ENCODE peak calls at places on chromosome 21, in seven cellular contexts. One of them, this sample, is unnamed.

GRCh38 chr21:44353200-44353970 is at the start of gene TRPM2:
- DNase-seq in neuronal stem cell: no peak
- DNase-seq in IMR-90: no peak
- DNase-seq in mesendoderm: no peak
- DNase-seq in H9: no peak
- DNase-seq in mesenchymal stem cell: no peak
- DNase-seq in H1: no peak
- DNase-seq in this sample: no peak

GRCh38 chr21:26747216-26747615 is 98.0 kb downstream of the ADAMTS1 start:
- DNase-seq in mesenchymal stem cell: no peak
- DNase-seq in H9: no peak
- DNase-seq in H1: no peak
- DNase-seq in neuronal stem cell: no peak
- DNase-seq in IMR-90: no peak
- DNase-seq in mesendoderm: no peak
- DNase-seq in this sample: no peak

GRCh38 chr21:34034369-34035014 is 38.9 kb upstream of the MRPS6 start:
- DNase-seq in mesendoderm: peak
- DNase-seq in neuronal stem cell: no peak
- DNase-seq in H1: no peak
- DNase-seq in mesenchymal stem cell: no peak
- DNase-seq in IMR-90: no peak
- DNase-seq in H9: no peak
- DNase-seq in this sample: no peak

GRCh38 chr21:23601549-23601948 is 2005.7 kb downstream of the MRPL39 start:
- DNase-seq in H1: no peak
- DNase-seq in H9: no peak
- DNase-seq in neuronal stem cell: no peak
- DNase-seq in mesendoderm: no peak
- DNase-seq in mesenchymal stem cell: no peak
- DNase-seq in IMR-90: no peak
- DNase-seq in this sample: no peak

GRCh38 chr21:44802396-44803153 is 955 bp upstream of the UBE2G2 start:
- DNase-seq in mesendoderm: peak
- DNase-seq in neuronal stem cell: no peak
- DNase-seq in H1: no peak
- DNase-seq in H9: no peak
- DNase-seq in IMR-90: no peak
- DNase-seq in mesenchymal stem cell: peak
- DNase-seq in this sample: no peak

GRCh38 chr21:44511219-44511937 is 28.6 kb downstream of the KRTAP10-1 start:
- DNase-seq in H9: no peak
- DNase-seq in IMR-90: no peak
- DNase-seq in neuronal stem cell: no peak
- DNase-seq in H1: no peak
- DNase-seq in mesendoderm: no peak
- DNase-seq in mesenchymal stem cell: no peak
- DNase-seq in this sample: no peak

GRCh38 chr21:22343721-22344120 is 1345.5 kb downstream of the NCAM2 start:
- DNase-seq in neuronal stem cell: no peak
- DNase-seq in IMR-90: no peak
- DNase-seq in H9: no peak
- DNase-seq in mesenchymal stem cell: no peak
- DNase-seq in H1: no peak
- DNase-seq in mesendoderm: no peak
- DNase-seq in this sample: no peak

GRCh38 chr21:34669149-34669879 is 520 bp downstream of the CLIC6 start:
- DNase-seq in neuronal stem cell: peak
- DNase-seq in H9: no peak
- DNase-seq in H1: no peak
- DNase-seq in IMR-90: no peak
- DNase-seq in mesendoderm: peak
- DNase-seq in mesenchymal stem cell: no peak
- DNase-seq in this sample: no peak

GRCh38 chr21:34526618-34527290 is 14.7 kb upstream of the KCNE1 start:
- DNase-seq in IMR-90: peak
- DNase-seq in mesendoderm: peak
- DNase-seq in neuronal stem cell: peak
- DNase-seq in H9: peak
- DNase-seq in mesenchymal stem cell: peak
- DNase-seq in H1: no peak
- DNase-seq in this sample: peak

GRCh38 chr21:37562920-37563640 is 196.5 kb downstream of the DYRK1A start:
- DNase-seq in neuronal stem cell: no peak
- DNase-seq in mesendoderm: no peak
- DNase-seq in H9: no peak
- DNase-seq in mesenchymal stem cell: no peak
- DNase-seq in IMR-90: no peak
- DNase-seq in H1: no peak
- DNase-seq in this sample: peak

GRCh38 chr21:39118604-39119215 is 64.5 kb downstream of the PSMG1 start:
- DNase-seq in neuronal stem cell: no peak
- DNase-seq in mesenchymal stem cell: no peak
- DNase-seq in mesendoderm: no peak
- DNase-seq in IMR-90: no peak
- DNase-seq in H1: no peak
- DNase-seq in H9: no peak
- DNase-seq in this sample: no peak

GRCh38 chr21:28253378-28253777 is 739.3 kb downstream of the LTN1 start:
- DNase-seq in H1: no peak
- DNase-seq in mesenchymal stem cell: peak
- DNase-seq in neuronal stem cell: no peak
- DNase-seq in H9: no peak
- DNase-seq in mesendoderm: no peak
- DNase-seq in IMR-90: peak
- DNase-seq in this sample: no peak

GRCh38 chr21:44487831-44488230 is 32.5 kb downstream of the LRRC3 start:
- DNase-seq in mesendoderm: peak
- DNase-seq in H9: no peak
- DNase-seq in mesenchymal stem cell: peak
- DNase-seq in neuronal stem cell: no peak
- DNase-seq in IMR-90: peak
- DNase-seq in H1: peak
- DNase-seq in this sample: peak

GRCh38 chr21:32426592-32427051 is 14.1 kb downstream of the EVA1C start:
- DNase-seq in IMR-90: peak
- DNase-seq in H9: no peak
- DNase-seq in neuronal stem cell: no peak
- DNase-seq in mesendoderm: no peak
- DNase-seq in mesenchymal stem cell: no peak
- DNase-seq in H1: no peak
- DNase-seq in this sample: no peak

GRCh38 chr21:33266784-33267135 is 593 bp downstream of the IL10RB start:
- DNase-seq in mesendoderm: no peak
- DNase-seq in mesenchymal stem cell: no peak
- DNase-seq in neuronal stem cell: no peak
- DNase-seq in H1: no peak
- DNase-seq in IMR-90: no peak
- DNase-seq in H9: no peak
- DNase-seq in this sample: no peak

DNA sequence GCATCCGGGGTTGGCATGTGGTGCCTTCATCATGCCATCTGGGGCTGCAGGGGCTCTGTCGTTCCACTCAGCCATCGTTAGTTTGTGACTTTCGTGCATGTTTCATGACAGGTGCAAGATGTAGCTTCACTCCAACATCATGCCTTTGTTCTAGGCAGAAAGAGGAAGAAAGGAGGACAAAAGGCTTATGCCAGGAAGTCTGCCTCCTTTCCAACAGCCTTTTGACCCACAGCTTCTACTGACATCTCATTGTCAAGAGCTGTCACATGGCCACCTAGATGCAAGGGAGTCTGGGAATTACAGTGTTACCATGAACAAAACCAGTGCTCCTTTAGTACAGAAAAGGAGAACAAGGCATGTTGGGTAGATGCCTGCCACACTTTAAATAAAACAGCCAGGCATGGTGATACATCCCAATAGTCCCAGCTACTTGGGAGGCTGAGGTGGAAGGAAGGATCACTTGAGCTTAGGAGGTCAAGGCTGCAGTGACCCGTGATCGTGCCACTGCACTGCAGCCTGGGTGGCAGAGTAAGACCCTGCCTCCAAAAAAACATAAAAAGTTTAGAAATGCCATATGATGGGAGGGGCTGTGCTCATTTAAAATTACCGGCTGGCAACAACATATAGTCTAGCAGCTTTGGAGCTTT is 7.3 kb downstream of the DOP1B start:
- DNase-seq in mesenchymal stem cell: no peak
- DNase-seq in H1: no peak
- DNase-seq in H9: no peak
- DNase-seq in mesendoderm: no peak
- DNase-seq in IMR-90: no peak
- DNase-seq in neuronal stem cell: no peak
- DNase-seq in this sample: no peak
- H2BK5ac ChIP-seq in mesenchymal stem cell: no peak
- H2BK5ac ChIP-seq in H1: no peak
- H2BK5ac ChIP-seq in H9: no peak
- H2BK5ac ChIP-seq in mesendoderm: no peak
- H2BK5ac ChIP-seq in IMR-90: no peak
- H2BK5ac ChIP-seq in neuronal stem cell: no peak
- H2BK5ac ChIP-seq in this sample: no peak

GRCh38 chr21:46054031-46054430 is 43.9 kb upstream of the COL6A2 start:
- DNase-seq in H1: no peak
- DNase-seq in neuronal stem cell: no peak
- DNase-seq in H9: no peak
- DNase-seq in IMR-90: no peak
- DNase-seq in mesendoderm: no peak
- DNase-seq in mesenchymal stem cell: no peak
- DNase-seq in this sample: no peak

GRCh38 chr21:46055863-46056281 is 42.0 kb upstream of the COL6A2 start:
- DNase-seq in mesendoderm: no peak
- DNase-seq in H9: peak
- DNase-seq in H1: no peak
- DNase-seq in mesenchymal stem cell: no peak
- DNase-seq in neuronal stem cell: no peak
- DNase-seq in IMR-90: peak
- DNase-seq in this sample: no peak

GRCh38 chr21:46052703-46053651 is 44.9 kb upstream of the COL6A2 start:
- DNase-seq in H9: peak
- DNase-seq in H1: no peak
- DNase-seq in neuronal stem cell: no peak
- DNase-seq in mesendoderm: peak
- DNase-seq in mesenchymal stem cell: peak
- DNase-seq in IMR-90: peak
- DNase-seq in this sample: peak

GRCh38 chr21:46056450-46056903 is 41.4 kb upstream of the COL6A2 start:
- DNase-seq in IMR-90: peak
- DNase-seq in mesendoderm: no peak
- DNase-seq in H1: no peak
- DNase-seq in H9: peak
- DNase-seq in mesenchymal stem cell: peak
- DNase-seq in neuronal stem cell: no peak
- DNase-seq in this sample: no peak

DNA sequence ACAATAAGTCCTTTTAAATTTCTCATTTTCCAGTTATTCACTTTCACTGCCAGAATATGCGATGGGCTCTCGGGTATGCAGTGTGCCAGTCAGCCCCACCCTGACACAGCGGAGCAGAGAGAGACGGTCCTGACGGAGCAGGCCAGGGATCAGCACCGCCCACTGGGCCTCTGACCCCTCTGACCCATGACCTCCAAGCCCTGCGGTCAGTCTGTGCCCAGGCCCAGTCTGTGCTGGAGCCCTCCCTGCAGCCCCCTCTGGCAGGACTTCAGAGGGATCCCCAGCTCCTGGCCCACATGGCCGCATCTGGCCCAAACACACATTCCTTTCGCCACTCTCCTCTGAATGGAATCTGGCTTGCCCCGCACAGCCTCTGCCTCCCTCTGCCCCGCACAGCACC is 43.5 kb upstream of the COL6A2 start:
- DNase-seq in mesendoderm: peak
- DNase-seq in mesenchymal stem cell: no peak
- DNase-seq in IMR-90: peak
- DNase-seq in H9: peak
- DNase-seq in neuronal stem cell: no peak
- DNase-seq in H1: no peak
- DNase-seq in this sample: no peak
- H3K27ac ChIP-seq in mesendoderm: no peak
- H3K27ac ChIP-seq in mesenchymal stem cell: no peak
- H3K27ac ChIP-seq in IMR-90: peak
- H3K27ac ChIP-seq in H9: no peak
- H3K27ac ChIP-seq in neuronal stem cell: no peak
- H3K27ac ChIP-seq in H1: no peak
- H3K27ac ChIP-seq in this sample: no peak

GRCh38 chr21:24658926-24659325 is 948.4 kb downstream of the MRPL39 start:
- DNase-seq in mesenchymal stem cell: no peak
- DNase-seq in neuronal stem cell: no peak
- DNase-seq in IMR-90: no peak
- DNase-seq in mesendoderm: no peak
- DNase-seq in H9: no peak
- DNase-seq in H1: no peak
- DNase-seq in this sample: no peak
- H2BK5ac ChIP-seq in mesenchymal stem cell: no peak
- H2BK5ac ChIP-seq in neuronal stem cell: no peak
- H2BK5ac ChIP-seq in IMR-90: no peak
- H2BK5ac ChIP-seq in mesendoderm: no peak
- H2BK5ac ChIP-seq in H9: no peak
- H2BK5ac ChIP-seq in H1: no peak
- H2BK5ac ChIP-seq in this sample: no peak

GRCh38 chr21:29730281-29730680 is 209.5 kb downstream of the GRIK1 start:
- DNase-seq in neuronal stem cell: no peak
- DNase-seq in mesenchymal stem cell: no peak
- DNase-seq in IMR-90: no peak
- DNase-seq in H9: no peak
- DNase-seq in H1: no peak
- DNase-seq in mesendoderm: no peak
- DNase-seq in this sample: peak

GRCh38 chr21:29721964-29722363 is 217.8 kb downstream of the GRIK1 start:
- DNase-seq in H1: no peak
- DNase-seq in neuronal stem cell: no peak
- DNase-seq in mesenchymal stem cell: no peak
- DNase-seq in IMR-90: no peak
- DNase-seq in H9: no peak
- DNase-seq in mesendoderm: no peak
- DNase-seq in this sample: no peak

GRCh38 chr21:29725025-29725736 is 214.6 kb downstream of the GRIK1 start:
- DNase-seq in neuronal stem cell: no peak
- DNase-seq in IMR-90: no peak
- DNase-seq in H9: no peak
- DNase-seq in mesendoderm: no peak
- DNase-seq in H1: no peak
- DNase-seq in mesenchymal stem cell: no peak
- DNase-seq in this sample: no peak

GRCh38 chr21:29721242-29721641 is 218.6 kb downstream of the GRIK1 start:
- DNase-seq in mesenchymal stem cell: no peak
- DNase-seq in mesendoderm: no peak
- DNase-seq in neuronal stem cell: no peak
- DNase-seq in IMR-90: no peak
- DNase-seq in H9: no peak
- DNase-seq in H1: no peak
- DNase-seq in this sample: no peak

DNA sequence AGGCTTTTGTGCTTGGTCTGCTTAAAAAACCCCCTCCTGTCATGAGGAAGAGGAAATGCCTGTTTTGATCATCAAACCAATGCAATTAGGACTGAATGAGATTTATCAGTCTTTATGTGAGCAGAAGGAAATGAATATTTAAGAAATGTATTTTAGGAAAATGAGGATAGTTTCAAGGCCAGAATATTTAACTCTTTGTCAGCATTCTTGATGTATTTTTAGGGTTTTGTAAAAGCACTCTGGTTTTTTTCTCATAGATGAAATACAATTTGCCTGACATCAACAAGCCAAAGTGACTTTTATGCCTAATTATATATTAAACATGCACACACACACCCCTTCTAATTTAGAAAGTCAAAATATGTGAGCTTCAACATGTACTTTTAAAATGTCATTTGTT is 213.7 kb downstream of the GRIK1 start:
- DNase-seq in mesendoderm: no peak
- DNase-seq in IMR-90: no peak
- DNase-seq in H9: no peak
- DNase-seq in mesenchymal stem cell: no peak
- DNase-seq in neuronal stem cell: no peak
- DNase-seq in H1: no peak
- DNase-seq in this sample: no peak
- H3K27ac ChIP-seq in mesendoderm: no peak
- H3K27ac ChIP-seq in IMR-90: no peak
- H3K27ac ChIP-seq in H9: no peak
- H3K27ac ChIP-seq in mesenchymal stem cell: no peak
- H3K27ac ChIP-seq in neuronal stem cell: no peak
- H3K27ac ChIP-seq in H1: no peak
- H3K27ac ChIP-seq in this sample: no peak